ENCODE peak calls at places on chromosomes 16 and 17, in ten cellular contexts. O is A549, E is Peyer's patch, T is tibial nerve, A is suprapubic skin, N is ovary, S is IMR-90, C is body of pancreas, D is adrenal gland, P is heart left ventricle. I is an unnamed sample.
A peak's percentile ranks its signal among the peaks of the same experiment; 100 is the strongest.

GRCh38 chr16:78425957-78426590 is 326.6 kb downstream of the WWOX start:
- DNase-seq in D (no peak), C (no peak), T (no peak), A (no peak), N (no peak), E (no peak), P (no peak), S (no peak), O (no peak), I (no peak)

GRCh38 chr17:77279448-77280303 is 138.9 kb downstream of the SEC14L1 start:
- DNase-seq in N (no peak), P (no peak), T (no peak), A (no peak), C (no peak), D (no peak), S (peak; percentile 23), E (no peak), O (no peak), I (no peak)

GRCh38 chr17:39927928-39928867 is 666 bp downstream of the LRRC3C start:
- DNase-seq in N (peak; percentile 50), O (peak; percentile 35), E (no peak), C (peak; percentile 63), S (no peak), P (peak; percentile 43), T (no peak), D (peak; percentile 46), A (peak; percentile 78), I (peak; percentile 52)

GRCh38 chr17:83196973-83197880 is 117.8 kb downstream of the METRNL start:
- DNase-seq in A (peak; percentile 76), C (peak; percentile 8), N (no peak), P (no peak), S (no peak), O (no peak), D (no peak), E (peak; percentile 6), T (peak; percentile 21), I (no peak)

GRCh38 chr17:14201087-14201486 is 35.6 kb downstream of the CDRT15 start:
- DNase-seq in C (no peak), A (no peak), E (peak; percentile 52), P (no peak), S (peak; percentile 8), D (no peak), N (no peak), O (no peak), T (no peak), I (peak; percentile 25)

GRCh38 chr17:64124609-64125008 is 5.3 kb downstream of the ERN1 start:
- DNase-seq in D (no peak), O (no peak), C (no peak), A (no peak), E (no peak), P (no peak), S (no peak), T (no peak), N (no peak), I (no peak)

GRCh38 chr17:32495347-32496253 is 8.8 kb downstream of the CDK5R1 start:
- DNase-seq in P (peak; percentile 45), E (no peak), C (peak; percentile 31), D (peak; percentile 58), O (no peak), S (peak; percentile 30), N (peak; percentile 78), A (no peak), T (no peak), I (no peak)

GRCh38 chr17:31580331-31581021 is 189.0 kb downstream of the RAB11FIP4 start:
- DNase-seq in P (no peak), T (no peak), C (peak; percentile 40), D (peak; percentile 37), S (peak; percentile 85), A (no peak), E (no peak), O (no peak), N (no peak), I (no peak)

GRCh38 chr17:6460531-6461161 is 16.4 kb downstream of the PIMREG start:
- DNase-seq in E (no peak), C (no peak), A (no peak), N (no peak), D (no peak), O (no peak), S (no peak), P (no peak), T (no peak), I (no peak)

GRCh38 chr17:32622540-32622939 is 135.7 kb downstream of the CDK5R1 start:
- DNase-seq in N (no peak), S (no peak), C (no peak), T (no peak), A (no peak), E (no peak), O (no peak), D (no peak), P (no peak), I (no peak)

GRCh38 chr17:67891481-67892119 is 66.3 kb downstream of the BPTF start:
- DNase-seq in T (no peak), E (no peak), P (no peak), A (no peak), C (peak; percentile 23), D (peak; percentile 71), N (peak; percentile 12), O (peak; percentile 68), S (peak; percentile 85), I (no peak)

GRCh38 chr16:84553873-84554399 is 49.5 kb upstream of the MEAK7 start:
- DNase-seq in O (no peak), N (no peak), S (no peak), T (no peak), P (no peak), C (no peak), A (no peak), E (peak; percentile 50), D (no peak), I (no peak)

GRCh38 chr16:87404764-87405625 is 12.9 kb downstream of the MAP1LC3B start:
- DNase-seq in P (no peak), C (no peak), D (no peak), N (no peak), A (no peak), S (no peak), T (no peak), O (no peak), E (no peak), I (peak; percentile 44)

GRCh38 chr17:29156781-29157180 is 23.4 kb downstream of the MYO18A start:
- DNase-seq in D (no peak), T (no peak), A (no peak), P (no peak), O (no peak), C (no peak), N (no peak), S (no peak), E (no peak), I (no peak)

GRCh38 chr16:56795011-56795410 is 65.1 kb downstream of the NUP93 start:
- DNase-seq in A (no peak), D (no peak), C (no peak), O (no peak), T (no peak), P (no peak), N (no peak), S (no peak), E (no peak), I (no peak)

GRCh38 chr17:42456223-42457106 is 2.2 kb upstream of the ATP6V0A1 start:
- DNase-seq in A (no peak), C (no peak), E (peak; percentile 37), D (peak; percentile 13), S (peak; percentile 83), O (peak; percentile 16), P (peak; percentile 28), T (peak; percentile 55), N (no peak), I (peak; percentile 65)

GRCh38 chr17:12665263-12666210 is at the start of gene MYOCD:
- DNase-seq in N (peak; percentile 37), S (peak; percentile 71), E (no peak), C (peak; percentile 14), P (peak; percentile 65), O (peak; percentile 82), D (peak; percentile 2), A (no peak), T (no peak), I (no peak)
- TF ChIP-seq POLR2A in N (no peak), S (no peak), E (no peak), C (no peak), P (no peak), O (peak; percentile 48), D (no peak), A (no peak), T (no peak), I (no peak)

DNA sequence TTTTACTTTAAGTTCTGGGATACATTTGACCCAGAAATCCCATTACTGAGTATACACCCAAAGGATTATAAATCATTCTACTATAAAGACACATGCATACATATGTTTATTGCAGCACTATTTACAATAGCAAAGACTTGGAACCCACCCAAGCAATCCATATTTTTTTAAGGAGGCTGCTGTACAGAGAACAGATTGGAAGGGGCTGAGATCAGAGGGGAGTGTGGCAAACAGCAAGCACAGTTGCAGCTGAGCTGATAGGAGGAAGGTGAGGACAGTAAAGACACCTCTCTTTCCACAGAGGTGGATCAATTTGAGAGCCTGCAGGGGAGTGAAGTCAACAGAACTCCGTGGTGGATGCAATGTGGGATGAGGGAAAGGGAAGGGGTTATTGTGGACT is 10.2 kb upstream of the TMEM238L start:
- DNase-seq in N (no peak), D (no peak), E (no peak), A (no peak), O (no peak), T (no peak), S (no peak), C (no peak), P (no peak), I (no peak)
- TF ChIP-seq POLR2A in N (no peak), D (no peak), E (no peak), A (no peak), O (no peak), T (no peak), S (no peak), C (no peak), P (no peak), I (no peak)

DNA sequence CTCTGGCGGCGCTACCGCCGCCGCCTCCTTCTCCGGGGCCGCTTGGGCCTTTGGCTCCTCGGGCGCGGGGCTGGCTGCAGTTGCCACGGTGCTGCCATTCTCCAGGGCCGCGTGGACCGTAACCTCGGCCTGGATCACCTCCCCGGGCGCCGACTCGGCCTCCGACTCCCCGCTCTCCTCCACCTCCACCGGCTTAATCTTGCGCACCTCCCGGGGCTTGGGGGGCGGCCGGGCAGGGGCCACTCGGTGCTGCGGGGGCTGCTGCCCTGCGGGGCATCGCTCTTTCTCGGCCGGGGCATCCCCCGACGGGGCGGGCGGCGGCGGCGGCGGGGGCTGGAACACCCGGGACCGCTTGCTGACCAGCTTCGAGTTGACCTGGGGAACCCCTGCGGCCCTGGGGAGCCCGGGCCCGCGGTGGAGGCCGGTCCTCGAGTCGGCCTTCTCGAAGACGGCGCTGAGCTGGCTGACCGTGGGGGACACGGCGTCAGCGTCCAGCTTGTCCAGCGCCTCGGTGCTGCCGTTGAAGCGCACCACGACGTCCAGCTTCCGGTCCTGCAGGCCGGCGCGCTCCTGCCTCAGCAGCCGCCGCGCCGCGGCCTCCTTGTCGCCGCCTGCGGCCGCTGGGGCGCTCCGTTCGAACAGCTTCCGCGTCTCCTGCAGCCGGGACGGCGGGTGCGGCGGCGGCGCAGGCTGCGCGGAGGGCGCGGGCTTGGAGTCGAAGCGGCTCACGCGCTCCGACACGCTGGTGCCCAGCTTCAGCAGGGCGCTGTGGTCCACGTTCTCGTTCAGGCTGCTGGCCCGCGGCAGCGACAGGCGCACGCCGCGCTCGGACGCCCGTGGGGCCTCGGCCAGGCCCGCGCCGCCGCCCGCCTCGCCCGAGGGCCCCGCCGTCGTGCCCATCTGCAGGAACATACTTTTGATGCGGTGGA is 788 bp downstream of the PPP1R9B start:
- DNase-seq in S (peak; percentile 48), T (no peak), C (peak; percentile 74), O (peak; percentile 76), N (no peak), D (peak; percentile 70), P (peak; percentile 66), E (peak; percentile 53), A (no peak), I (peak; percentile 81)
- TF ChIP-seq POLR2A in S (no peak), T (no peak), C (peak; percentile 33), O (no peak), N (no peak), D (no peak), P (no peak), E (no peak), A (no peak), I (peak; percentile 22)

GRCh38 chr16:4383591-4384495 is 12.2 kb downstream of the VASN start:
- DNase-seq in A (peak; percentile 59), T (no peak), D (no peak), E (no peak), O (no peak), N (no peak), P (no peak), S (no peak), C (peak; percentile 12), I (no peak)
- TF ChIP-seq POLR2A in A (no peak), T (no peak), D (no peak), E (no peak), O (no peak), N (no peak), P (no peak), S (peak; percentile 16), C (no peak), I (no peak)